ENCODE peak calls at places on chromosomes 5 and 9, in seven cellular contexts. E is HEK293T, J is kidney glomerular epithelial cell, D is 8988T, L is H9, Y is GM18507, W is EL. I is an unnamed sample.

GRCh38 chr5:67047180-67047579 is 149.4 kb downstream of the CD180 start:
- DNase-seq in E (no peak), J (no peak), D (no peak), L (no peak), Y (no peak), W (no peak), I (no peak)

GRCh38 chr5:169581580-169582227 is 1.9 kb upstream of the SPDL1 start:
- DNase-seq in E (peak; percentile 60), J (peak; percentile 38), D (peak; percentile 8), L (peak; percentile 50), Y (peak; percentile 14), W (peak; percentile 73), I (peak; percentile 61)

GRCh38 chr5:139094154-139095131 is 103.7 kb downstream of the SIL1 start:
- DNase-seq in E (no peak), J (no peak), D (no peak), L (no peak), Y (peak; percentile 12), W (no peak), I (no peak)

GRCh38 chr5:77418601-77419591 is 73.2 kb downstream of the WDR41 start:
- DNase-seq in E (no peak), J (no peak), D (no peak), L (no peak), Y (no peak), W (peak; percentile 30), I (peak; percentile 45)

GRCh38 chr9:27847818-27848217 is 274.5 kb upstream of the C9orf72 start:
- DNase-seq in E (no peak), J (no peak), D (no peak), L (no peak), Y (no peak), W (no peak), I (no peak)

GRCh38 chr9:2343756-2344155 is 277.8 kb upstream of the VLDLR start:
- DNase-seq in E (no peak), J (no peak), D (no peak), L (no peak), Y (no peak), W (no peak), I (no peak)

GRCh38 chr5:11385251-11385900 is 518.9 kb downstream of the CTNND2 start:
- DNase-seq in E (no peak), J (no peak), D (no peak), L (no peak), Y (no peak), W (no peak), I (no peak)

GRCh38 chr9:113876806-113877236 is 712 bp downstream of the ZNF618 start:
- DNase-seq in E (no peak), J (peak; percentile 16), D (no peak), L (no peak), Y (no peak), W (no peak), I (peak; percentile 27)

GRCh38 chr5:76754765-76755164 is 38.8 kb downstream of the F2R start:
- DNase-seq in E (no peak), J (no peak), D (no peak), L (no peak), Y (no peak), W (no peak), I (no peak)

GRCh38 chr5:141517902-141518610 is 29.2 kb downstream of the PCDHGC5 start:
- DNase-seq in E (no peak), J (no peak), D (no peak), L (no peak), Y (no peak), W (peak; percentile 39), I (peak; percentile 87)

GRCh38 chr9:76095585-76095984 is 205.1 kb downstream of the PCSK5 start:
- DNase-seq in E (no peak), J (no peak), D (no peak), L (no peak), Y (no peak), W (no peak), I (no peak)

GRCh38 chr5:141559481-141559880 is 59.3 kb downstream of the DIAPH1 start:
- DNase-seq in E (no peak), J (peak; percentile 32), D (no peak), L (no peak), Y (no peak), W (peak; percentile 37), I (peak; percentile 73)

GRCh38 chr9:19490269-19490668 is 81.5 kb downstream of the ACER2 start:
- DNase-seq in E (no peak), J (no peak), D (no peak), L (no peak), Y (no peak), W (no peak), I (no peak)

GRCh38 chr5:76999451-76999850 is 30.8 kb upstream of the AGGF1 start:
- DNase-seq in E (no peak), J (no peak), D (no peak), L (no peak), Y (no peak), W (peak; percentile 93), I (peak; percentile 76)

GRCh38 chr9:109010676-109011655 is 2.3 kb downstream of the CTNNAL1 start:
- DNase-seq in E (no peak), J (peak; percentile 36), D (no peak), L (no peak), Y (no peak), W (peak; percentile 82), I (peak; percentile 93)

GRCh38 chr9:125749951-125750655 is 2.9 kb downstream of the PBX3 start:
- DNase-seq in E (no peak), J (no peak), D (no peak), L (no peak), Y (no peak), W (no peak), I (peak; percentile 79)

GRCh38 chr5:159456722-159457462 is 126.6 kb upstream of the IL12B start:
- DNase-seq in E (no peak), J (peak; percentile 25), D (no peak), L (no peak), Y (peak; percentile 36), W (peak; percentile 44), I (peak; percentile 59)

GRCh38 chr5:175059687-175060194 is 335.4 kb downstream of the MSX2 start:
- DNase-seq in E (peak; percentile 38), J (no peak), D (no peak), L (peak; percentile 89), Y (no peak), W (peak; percentile 58), I (peak; percentile 62)